ENCODE peak calls at places on chromosomes 12 and 14, in nine cellular contexts. J is T-helper 1 cell, H is iPS DF 6.9, U is GDM1, N is ELR, O is NCI-H226, K is posterior vena cava, B is uterus, P is WTC11. S is an unnamed sample.

GRCh38 chr14:26392498-26392897 is 205.3 kb downstream of the NOVA1 start:
- DNase-seq in J (no peak), H (no peak), U (no peak), N (no peak), O (no peak), K (no peak), B (no peak), P (no peak), S (no peak)

GRCh38 chr12:104480012-104480411 is 23.3 kb downstream of the CHST11 start:
- DNase-seq in J (no peak), H (no peak), U (no peak), N (peak; percentile 35), O (no peak), K (no peak), B (no peak), P (no peak), S (no peak)

GRCh38 chr12:82019533-82019932 is 260.4 kb upstream of the PPFIA2 start:
- DNase-seq in J (no peak), H (peak; percentile 4), U (no peak), N (no peak), O (no peak), K (no peak), B (no peak), P (no peak), S (no peak)

GRCh38 chr14:21498540-21499526 is 12.3 kb downstream of the METTL3 start:
- DNase-seq in J (no peak), H (peak; percentile 47), U (no peak), N (peak; percentile 70), O (peak; percentile 77), K (no peak), B (no peak), P (no peak), S (peak; percentile 58)

GRCh38 chr14:68047910-68048309 is 228.3 kb downstream of the RAD51B start:
- DNase-seq in J (no peak), H (no peak), U (no peak), N (peak; percentile 85), O (peak; percentile 79), K (no peak), B (no peak), P (no peak), S (peak; percentile 79)

GRCh38 chr14:34199585-34199984 is 248.7 kb upstream of the EGLN3 start:
- DNase-seq in J (no peak), H (no peak), U (no peak), N (peak; percentile 34), O (peak; percentile 60), K (no peak), B (no peak), P (no peak), S (peak; percentile 55)

GRCh38 chr14:65164068-65164824 is 61.9 kb upstream of the MAX start:
- DNase-seq in J (no peak), H (no peak), U (peak; percentile 16), N (peak; percentile 72), O (no peak), K (no peak), B (no peak), P (no peak), S (peak; percentile 58)

GRCh38 chr14:75252254-75252837 is 26.3 kb upstream of the FOS start:
- DNase-seq in J (no peak), H (no peak), U (no peak), N (no peak), O (no peak), K (no peak), B (no peak), P (no peak), S (no peak)

GRCh38 chr12:65948320-65949008 is 124.2 kb downstream of the HMGA2 start:
- DNase-seq in J (no peak), H (no peak), U (no peak), N (peak; percentile 97), O (peak; percentile 98), K (peak; percentile 86), B (peak; percentile 81), P (no peak), S (peak; percentile 95)

GRCh38 chr12:5535531-5535930 is 103.6 kb downstream of the NTF3 start:
- DNase-seq in J (no peak), H (no peak), U (no peak), N (no peak), O (no peak), K (no peak), B (no peak), P (no peak), S (peak; percentile 65)

GRCh38 chr12:82746668-82747067 is 60.0 kb downstream of the TMTC2 start:
- DNase-seq in J (no peak), H (no peak), U (no peak), N (no peak), O (no peak), K (no peak), B (no peak), P (no peak), S (peak; percentile 22)

GRCh38 chr14:92563359-92563758 is 49.8 kb downstream of the RIN3 start:
- DNase-seq in J (no peak), H (no peak), U (peak; percentile 36), N (peak; percentile 30), O (no peak), K (no peak), B (no peak), P (no peak), S (peak; percentile 54)

GRCh38 chr14:51293149-51293925 is 53.3 kb downstream of the TMX1 start:
- DNase-seq in J (no peak), H (no peak), U (no peak), N (peak; percentile 28), O (no peak), K (peak; percentile 84), B (peak; percentile 33), P (no peak), S (peak; percentile 87)

S was measured in EH.